ENCODE peak calls at places on chromosomes 5 and 9, in four cellular contexts. S, Y, D and O are unnamed samples.
A peak's percentile ranks its signal among the peaks of the same experiment; 100 is the strongest.

GRCh38 chr9:105205787-105206511 is 38.5 kb upstream of the SLC44A1 start:
- DNase-seq in Y (no peak), S (no peak), D (no peak), O (no peak)

GRCh38 chr9:134895103-134895502 is 14.5 kb downstream of the FCN2 start:
- DNase-seq in D (peak; percentile 9), Y (no peak), S (no peak), O (no peak)

GRCh38 chr9:131732636-131733340 is 7.1 kb downstream of the RAPGEF1 start:
- DNase-seq in Y (no peak), S (no peak), D (peak; percentile 80), O (no peak)

GRCh38 chr5:168411871-168412270 is 74.4 kb upstream of the RARS1 start:
- DNase-seq in Y (no peak), S (no peak), D (no peak), O (no peak)

GRCh38 chr5:13662646-13663045 is 281.8 kb downstream of the DNAH5 start:
- DNase-seq in S (no peak), Y (no peak), D (no peak), O (no peak)

GRCh38 chr5:140570488-140570887 is 5.9 kb downstream of the SLC35A4 start:
- DNase-seq in Y (no peak), D (no peak), S (no peak), O (no peak)

GRCh38 chr9:87436694-87437093 is 61.0 kb upstream of the DAPK1 start:
- DNase-seq in D (no peak), S (no peak), Y (no peak), O (no peak)

GRCh38 chr9:75974006-75974766 is 83.7 kb downstream of the PCSK5 start:
- DNase-seq in S (no peak), D (no peak), Y (no peak), O (no peak)

GRCh38 chr9:105694320-105694847 is at the start of gene TMEM38B:
- DNase-seq in Y (peak; percentile 94), S (peak; percentile 78), D (peak; percentile 92), O (peak; percentile 85)

GRCh38 chr9:113738898-113739604 is 137.1 kb upstream of the ZNF618 start:
- DNase-seq in S (no peak), D (no peak), Y (no peak), O (no peak)

GRCh38 chr5:64312496-64312895 is 146.9 kb downstream of the RNF180 start:
- DNase-seq in Y (no peak), D (no peak), S (no peak), O (no peak)

GRCh38 chr5:1162729-1163128 is 38.7 kb upstream of the SLC6A19 start:
- DNase-seq in Y (no peak), S (no peak), D (no peak), O (no peak)

GRCh38 chr9:2919347-2919746 is 75.5 kb upstream of the PUM3 start:
- DNase-seq in S (no peak), Y (no peak), D (no peak), O (no peak)

GRCh38 chr5:54985301-54986268 is at the start of gene ESM1:
- DNase-seq in Y (peak; percentile 36), S (no peak), D (no peak), O (peak; percentile 10)

GRCh38 chr9:3346549-3346948 is 179.3 kb downstream of the RFX3 start:
- DNase-seq in D (no peak), S (no peak), Y (no peak), O (no peak)

GRCh38 chr5:173612948-173613347 is 3.5 kb downstream of the BOD1 start:
- DNase-seq in Y (no peak), D (no peak), S (no peak), O (no peak)

GRCh38 chr9:135588886-135589595 is 27.5 kb downstream of the PAEP start:
- DNase-seq in Y (no peak), S (no peak), D (no peak), O (no peak)

GRCh38 chr5:134003957-134004625 is 684 bp downstream of the VDAC1 start:
- DNase-seq in D (peak; percentile 83), S (no peak), Y (peak; percentile 39), O (no peak)

GRCh38 chr5:106020889-106021288 is 1649.8 kb downstream of the EFNA5 start:
- DNase-seq in S (no peak), Y (no peak), D (no peak), O (no peak)

GRCh38 chr5:156479864-156480263 is 152.9 kb downstream of the SGCD start:
- DNase-seq in S (peak; percentile 59), Y (no peak), D (no peak), O (no peak)

GRCh38 chr9:38171926-38172325 is 102.9 kb upstream of the SHB start:
- DNase-seq in Y (no peak), S (no peak), D (no peak), O (no peak)

GRCh38 chr9:93644397-93645088 is 68.2 kb downstream of the PHF2 start:
- DNase-seq in S (no peak), Y (no peak), D (no peak), O (no peak)

GRCh38 chr9:32906213-32906612 is 95.2 kb downstream of the APTX start:
- DNase-seq in D (no peak), S (no peak), Y (no peak), O (no peak)

GRCh38 chr9:111356567-111357244 is 26.7 kb upstream of the OR2K2 start:
- DNase-seq in S (no peak), Y (no peak), D (no peak), O (no peak)

GRCh38 chr5:83924171-83924570 is 203.5 kb upstream of the HAPLN1 start:
- DNase-seq in Y (no peak), D (no peak), S (no peak), O (no peak)

GRCh38 chr5:175652741-175653663 is 4.9 kb upstream of the HRH2 start:
- DNase-seq in Y (no peak), S (no peak), D (peak; percentile 91), O (no peak)

GRCh38 chr5:124315746-124316415 is 430.6 kb downstream of the ZNF608 start:
- DNase-seq in D (no peak), S (no peak), Y (no peak), O (no peak)

GRCh38 chr9:75891277-75892167 is 1.0 kb downstream of the PCSK5 start:
- DNase-seq in S (no peak), D (peak; percentile 67), Y (peak; percentile 13), O (peak; percentile 40)

GRCh38 chr9:18861599-18862546 is 171.1 kb downstream of the SAXO1 start:
- DNase-seq in S (no peak), Y (no peak), D (no peak), O (no peak)

GRCh38 chr5:143235423-143235822 is 168.1 kb downstream of the NR3C1 start:
- DNase-seq in Y (no peak), S (no peak), D (no peak), O (no peak)

GRCh38 chr9:71361357-71361756 is 239.9 kb upstream of the TRPM3 start:
- DNase-seq in Y (no peak), D (no peak), S (no peak), O (no peak)

GRCh38 chr5:80141147-80141671 is 106.1 kb downstream of the THBS4 start:
- DNase-seq in S (no peak), D (no peak), Y (no peak), O (no peak)